ENCODE peak calls at places on chromosomes 16 and 17, in four cellular contexts. T is kidney; O is activated naive CD8-positive, alpha-beta T cell treated with anti-CD3 and anti-CD28 coated beads, Interleukin-2, amount 50 U/mL, for 24 hours; S is lower leg skin. H is an unnamed sample.

GRCh38 chr17:45016237-45016636 is 35.2 kb downstream of the DCAKD start:
- DNase-seq in T (no peak), O (no peak), S (no peak), H (no peak)

GRCh38 chr17:39996789-39997188 is 16.2 kb downstream of the PSMD3 start:
- DNase-seq in T (peak), O (no peak), S (no peak), H (no peak)

GRCh38 chr17:564526-564925 is 150.1 kb downstream of the VPS53 start:
- DNase-seq in T (no peak), O (no peak), S (no peak), H (no peak)

GRCh38 chr16:70152578-70153302 is 20.8 kb upstream of the CLEC18C start:
- DNase-seq in T (no peak), O (no peak), S (no peak), H (no peak)

GRCh38 chr17:53722407-53722806 is 100.3 kb upstream of the KIF2B start:
- DNase-seq in T (no peak), O (no peak), S (no peak), H (no peak)

GRCh38 chr16:4057439-4057877 is 58.8 kb downstream of the ADCY9 start:
- DNase-seq in T (no peak), O (no peak), S (no peak), H (no peak)

GRCh38 chr17:17511971-17512858 is 16.0 kb upstream of the RASD1 start:
- DNase-seq in T (peak), O (no peak), S (no peak), H (no peak)

GRCh38 chr17:8753976-8754440 is 4.3 kb downstream of the SPDYE4 start:
- DNase-seq in T (no peak), O (no peak), S (no peak), H (no peak)

GRCh38 chr16:73213761-73214480 is 166.0 kb upstream of the ZFHX3 start:
- DNase-seq in T (no peak), O (no peak), S (no peak), H (no peak)

GRCh38 chr16:57106767-57107166 is 14.4 kb downstream of the CPNE2 start:
- DNase-seq in T (peak), O (no peak), S (no peak), H (no peak)

GRCh38 chr17:6969323-6969726 is 26.5 kb upstream of the ALOX12 start:
- DNase-seq in T (no peak), O (no peak), S (no peak), H (no peak)

GRCh38 chr17:77441130-77441920 is 300.6 kb downstream of the SEC14L1 start:
- DNase-seq in T (no peak), O (peak), S (no peak), H (peak)

GRCh38 chr16:89556750-89557149 is 3.7 kb upstream of the RPL13 start:
- DNase-seq in T (no peak), O (no peak), S (no peak), H (no peak)

GRCh38 chr16:27430923-27431484 is 29.0 kb downstream of the IL21R start:
- DNase-seq in T (no peak), O (no peak), S (peak), H (peak)

GRCh38 chr16:4904108-4904941 is 32.6 kb downstream of the PPL start:
- DNase-seq in T (no peak), O (no peak), S (no peak), H (no peak)

GRCh38 chr16:48099455-48099854 is 56.3 kb downstream of the ABCC12 start:
- DNase-seq in T (no peak), O (no peak), S (no peak), H (no peak)

GRCh38 chr17:43011728-43012472 is 5.3 kb downstream of the IFI35 start:
- DNase-seq in T (peak), O (no peak), S (no peak), H (no peak)

GRCh38 chr16:72073831-72074230 is 10.8 kb downstream of the HPR start:
- DNase-seq in T (no peak), O (no peak), S (no peak), H (no peak)

GRCh38 chr17:19583871-19584270 is 50.2 kb downstream of the SLC47A1 start:
- DNase-seq in T (no peak), O (no peak), S (no peak), H (no peak)

GRCh38 chr16:84061236-84061830 is 18.7 kb upstream of the SLC38A8 start:
- DNase-seq in T (peak), O (no peak), S (peak), H (no peak)

GRCh38 chr16:31138621-31139578 is 3.4 kb upstream of the PRSS8 start:
- DNase-seq in T (peak), O (no peak), S (no peak), H (no peak)

GRCh38 chr17:83012161-83012800 is 67.1 kb upstream of the METRNL start:
- DNase-seq in T (no peak), O (no peak), S (no peak), H (no peak)

GRCh38 chr16:16021988-16022682 is 72.7 kb downstream of the ABCC1 start:
- DNase-seq in T (peak), O (no peak), S (peak), H (no peak)

GRCh38 chr16:66262253-66263167 is 104.0 kb upstream of the CDH5 start:
- DNase-seq in T (no peak), O (no peak), S (peak), H (no peak)

GRCh38 chr17:7687072-7687907 is at the start of gene TP53:
- DNase-seq in T (peak), O (peak), S (peak), H (peak)

GRCh38 chr16:28951410-28951943 is 740 bp downstream of the NFATC2IP start:
- DNase-seq in T (no peak), O (peak), S (no peak), H (no peak)

GRCh38 chr16:14501331-14502255 is 128.5 kb downstream of the PARN start:
- DNase-seq in T (peak), O (peak), S (peak), H (peak)

GRCh38 chr16:84765606-84766580 is 53.9 kb upstream of the CRISPLD2 start:
- DNase-seq in T (no peak), O (no peak), S (peak), H (no peak)

GRCh38 chr16:52547001-52547833 is at the start of gene TOX3:
- DNase-seq in T (peak), O (no peak), S (no peak), H (no peak)

GRCh38 chr16:66290431-66290830 is 76.1 kb upstream of the CDH5 start:
- DNase-seq in T (peak), O (no peak), S (peak), H (no peak)

GRCh38 chr16:66714659-66715307 is 18.2 kb upstream of the CMTM4 start:
- DNase-seq in T (no peak), O (no peak), S (no peak), H (no peak)